ENCODE peak calls at places on chromosomes 6 and 20, in five cellular contexts. L, H, W, Y and I are unnamed samples. For H3K36me3, the result is how much of the 10 kb centered on the place peaks cover.

GRCh38 chr20:15902493-15902892 is 670.8 kb downstream of the KIF16B start:
- DNase-seq in Y (no peak), L (no peak), W (no peak), H (no peak), I (no peak)

GRCh38 chr20:10115021-10115420 is 80.2 kb downstream of the ANKEF1 start:
- DNase-seq in H (no peak), W (no peak), Y (no peak), L (no peak), I (no peak)

GRCh38 chr20:21180248-21180647 is 54.4 kb downstream of the KIZ start:
- DNase-seq in L (no peak), W (no peak), Y (no peak), H (no peak), I (no peak)

GRCh38 chr6:40417031-40417430 is 170.1 kb downstream of the LRFN2 start:
- DNase-seq in W (no peak), H (no peak), L (no peak), Y (no peak), I (no peak)

GRCh38 chr6:125945378-125946141 is 11.0 kb upstream of the HINT3 start:
- DNase-seq in Y (peak), L (no peak), W (no peak), H (no peak), I (no peak)

GRCh38 chr6:108633436-108633835 is 72.7 kb downstream of the FOXO3 start:
- DNase-seq in L (no peak), H (no peak), Y (no peak), W (no peak), I (no peak)

GRCh38 chr20:36833275-36834020 is 42.5 kb upstream of the TLDC2 start:
- DNase-seq in L (no peak), Y (no peak), H (no peak), W (no peak), I (no peak)

GRCh38 chr6:69974193-69974592 is 107.8 kb downstream of the COL19A1 start:
- DNase-seq in L (no peak), H (no peak), W (no peak), Y (no peak), I (no peak)

GRCh38 chr20:4041748-4042411 is 26.5 kb upstream of the RNF24 start:
- DNase-seq in W (peak), Y (no peak), H (no peak), L (peak), I (no peak)

GRCh38 chr6:15473741-15474161 is 189.1 kb downstream of the DTNBP1 start:
- DNase-seq in Y (no peak), L (no peak), W (no peak), H (no peak), I (no peak)

GRCh38 chr6:119966484-119966883 is 616.9 kb upstream of the MAN1A1 start:
- DNase-seq in L (no peak), H (no peak), Y (peak), W (no peak), I (no peak)

GRCh38 chr6:169312658-169313346 is 59.2 kb upstream of the THBS2 start:
- DNase-seq in W (no peak), H (no peak), Y (peak), L (no peak), I (no peak)

GRCh38 chr6:2935566-2936291 is 32.6 kb upstream of the SERPINB9 start:
- DNase-seq in L (no peak), W (no peak), Y (no peak), H (no peak), I (no peak)

GRCh38 chr6:20377623-20378265 is 23.9 kb upstream of the E2F3 start:
- DNase-seq in H (no peak), Y (no peak), W (no peak), L (no peak), I (no peak)

GRCh38 chr20:5797843-5798462 is 47.8 kb downstream of the SHLD1 start:
- DNase-seq in L (peak), W (no peak), H (no peak), Y (no peak), I (no peak)

GRCh38 chr6:36268478-36269248 is 1.2 kb upstream of the PNPLA1 start:
- DNase-seq in Y (no peak), H (no peak), W (no peak), L (no peak), I (no peak)

GRCh38 chr6:18241208-18241836 is 23.0 kb downstream of the DEK start:
- DNase-seq in W (no peak), Y (peak), H (no peak), L (no peak), I (no peak)

GRCh38 chr6:80642452-80642851 is 536.0 kb downstream of the BCKDHB start:
- DNase-seq in H (no peak), L (no peak), Y (no peak), W (no peak), I (no peak)

GRCh38 chr6:161586866-161587265 is 313.0 kb upstream of the AGPAT4 start:
- DNase-seq in Y (no peak), H (no peak), L (no peak), W (no peak), I (no peak)

GRCh38 chr20:4897600-4897999 is 103.7 kb downstream of the SLC23A2 start:
- DNase-seq in Y (no peak), W (no peak), H (no peak), L (no peak), I (no peak)

GRCh38 chr20:45997187-45997586 is 11.5 kb upstream of the MMP9 start:
- DNase-seq in Y (no peak), W (no peak), H (no peak), L (no peak), I (no peak)

GRCh38 chr6:14095444-14095843 is 22.1 kb upstream of the CD83 start:
- DNase-seq in L (no peak), W (no peak), H (no peak), Y (no peak), I (no peak)

GRCh38 chr6:159761135-159761872 is 541 bp upstream of the ACAT2 start:
- DNase-seq in Y (peak), H (no peak), W (peak), L (peak), I (no peak)

GRCh38 chr20:11403711-11404110 is 514.0 kb upstream of the BTBD3 start:
- DNase-seq in Y (no peak), L (no peak), W (no peak), H (no peak), I (no peak)

GRCh38 chr6:152096863-152097496 is 289.5 kb downstream of the ESR1 start:
- DNase-seq in H (no peak), L (no peak), Y (no peak), W (no peak), I (no peak)

GRCh38 chr6:56927538-56928453 is 27.1 kb upstream of the BEND6 start:
- DNase-seq in Y (no peak), W (no peak), L (no peak), H (no peak), I (no peak)

GRCh38 chr6:56932891-56933473 is 21.9 kb upstream of the BEND6 start:
- DNase-seq in L (no peak), Y (no peak), H (no peak), W (no peak), I (no peak)

GRCh38 chr6:56930846-56931245 is 24.1 kb upstream of the BEND6 start:
- DNase-seq in L (no peak), Y (no peak), H (no peak), W (no peak), I (no peak)

GRCh38 chr6:56938634-56939294 is 16.1 kb upstream of the BEND6 start:
- DNase-seq in H (no peak), L (no peak), Y (peak), W (no peak), I (peak)

DNA sequence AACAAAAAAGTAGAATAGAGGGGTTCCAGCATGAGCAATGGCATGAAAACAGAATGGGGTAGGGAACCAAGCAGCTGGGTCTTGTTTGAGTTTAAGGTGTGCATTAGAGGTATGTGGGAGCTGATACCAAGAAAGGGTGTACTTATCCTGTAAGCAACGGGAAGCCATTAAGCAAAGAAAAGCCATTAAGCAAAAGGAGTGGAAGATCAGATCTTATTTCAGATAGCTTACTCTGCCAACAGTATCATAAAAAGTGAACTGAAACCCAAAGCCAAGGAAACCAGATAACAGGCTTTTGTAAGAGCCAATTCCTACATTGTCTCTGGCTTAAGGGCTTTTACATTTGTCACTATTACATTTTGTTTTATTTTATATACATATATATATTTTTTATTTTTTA is 21.3 kb upstream of the BEND6 start:
- DNase-seq in H (no peak), L (no peak), W (no peak), Y (no peak), I (no peak)
- H3K36me3 ChIP-seq in H (under half), L (under half), W (under half), Y (under half), I (under half)

GRCh38 chr6:113181164-113181563 is 676.0 kb upstream of the MARCKS start:
- DNase-seq in H (no peak), W (no peak), L (no peak), Y (no peak), I (no peak)

GRCh38 chr6:113184736-113185135 is 672.4 kb upstream of the MARCKS start:
- DNase-seq in H (no peak), W (peak), Y (no peak), L (no peak), I (no peak)

GRCh38 chr6:113184291-113184690 is 672.9 kb upstream of the MARCKS start:
- DNase-seq in Y (no peak), L (no peak), H (no peak), W (no peak), I (no peak)

GRCh38 chr6:113185299-113185698 is 671.8 kb upstream of the MARCKS start:
- DNase-seq in W (peak), H (no peak), L (no peak), Y (no peak), I (no peak)

GRCh38 chr6:113182370-113183141 is 674.6 kb upstream of the MARCKS start:
- DNase-seq in H (no peak), W (no peak), L (no peak), Y (peak), I (no peak)
- TF ChIP-seq CTCF in H (no peak), W (no peak), L (no peak), Y (no peak), I (no peak)

GRCh38 chr6:31879901-31880300 is 1.1 kb upstream of the SLC44A4 start:
- DNase-seq in H (no peak), L (no peak), W (no peak), Y (no peak), I (no peak)

GRCh38 chr6:31878761-31879542 is at the start of gene SLC44A4:
- DNase-seq in W (no peak), L (no peak), Y (no peak), H (no peak), I (no peak)

GRCh38 chr6:31880616-31881015 is 1.8 kb upstream of the SLC44A4 start:
- DNase-seq in L (no peak), H (no peak), Y (no peak), W (no peak), I (no peak)

GRCh38 chr6:31882344-31882743 is 3.5 kb upstream of the SLC44A4 start:
- DNase-seq in Y (no peak), H (no peak), L (no peak), W (no peak), I (no peak)

DNA sequence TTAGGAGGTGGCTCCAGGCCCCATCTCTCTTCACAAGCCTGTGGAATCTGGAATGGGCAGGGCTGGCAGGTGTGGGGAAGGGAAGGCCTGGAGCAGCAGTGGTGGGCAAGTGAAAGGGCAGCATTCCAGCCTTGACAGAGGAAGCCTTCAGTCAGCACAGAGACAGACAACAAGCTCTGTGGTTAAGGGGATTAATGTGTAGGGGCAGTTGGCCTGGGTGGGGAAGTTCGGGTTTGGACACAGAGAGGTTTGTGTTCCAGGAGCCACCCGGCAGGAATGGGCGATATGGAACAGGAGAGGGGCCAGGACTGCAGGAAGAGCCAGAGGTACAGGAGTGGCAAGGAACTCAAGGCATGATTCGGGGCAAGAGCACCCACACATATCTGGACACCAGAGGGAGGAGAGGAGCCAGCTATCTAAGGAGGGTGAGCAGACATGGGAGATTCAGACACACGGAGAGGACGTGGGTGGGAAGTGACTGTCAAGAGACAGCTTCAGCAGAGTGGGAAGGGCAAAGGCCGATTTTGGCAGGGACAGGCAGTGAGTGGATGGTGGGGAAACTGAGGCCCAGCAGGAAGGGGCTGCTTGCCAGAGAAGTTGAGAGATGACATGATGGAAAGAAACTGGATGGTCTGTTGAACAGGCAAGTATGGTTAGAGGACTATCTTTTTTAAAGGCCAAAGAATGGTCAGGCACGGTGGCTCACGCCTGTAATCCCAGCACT is 2.5 kb upstream of the SLC44A4 start:
- DNase-seq in W (no peak), H (no peak), L (no peak), Y (no peak), I (no peak)
- H3K36me3 ChIP-seq in W (under half), H (half or more), L (half or more), Y (half or more), I (under half)

DNA sequence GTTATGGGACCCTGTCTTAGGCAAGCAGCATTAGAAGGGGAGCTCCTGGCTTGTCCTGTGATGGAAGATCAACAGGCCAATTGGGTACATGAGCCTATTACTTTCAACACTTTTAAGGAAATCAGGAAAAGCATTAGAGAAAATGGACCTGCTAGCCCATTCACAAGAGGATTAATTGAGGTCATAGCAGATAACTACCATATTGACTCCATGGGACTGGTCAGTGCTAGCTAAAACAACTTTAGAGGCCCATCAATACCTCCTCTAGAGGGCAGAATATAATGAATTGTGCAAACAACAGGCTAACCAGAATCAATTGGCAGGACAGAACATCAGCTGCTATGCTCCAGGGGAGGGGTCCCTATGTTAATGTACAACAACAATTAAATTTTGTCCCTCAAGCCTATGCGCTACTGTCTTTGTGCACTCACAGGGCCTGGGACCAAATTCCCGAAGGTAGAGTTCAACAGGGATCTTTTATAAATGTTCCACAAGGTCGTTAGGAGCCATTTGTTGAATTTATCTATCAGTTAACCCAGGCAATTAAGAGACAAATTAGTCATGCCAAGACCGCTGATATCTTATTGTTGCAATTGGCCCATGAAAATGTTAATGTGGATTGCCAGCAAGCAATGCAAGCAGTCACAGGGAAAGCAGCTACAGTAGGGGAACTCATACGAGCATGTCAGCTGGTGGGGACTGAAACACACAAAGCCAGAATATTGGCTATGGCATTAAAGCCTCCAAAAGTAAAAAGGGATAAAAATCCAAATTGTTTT is 106.6 kb upstream of the BTN3A2 start:
- DNase-seq in W (no peak), H (no peak), L (no peak), Y (peak), I (no peak)
- TF ChIP-seq CTCF in W (no peak), H (no peak), L (no peak), Y (peak), I (no peak)

DNA sequence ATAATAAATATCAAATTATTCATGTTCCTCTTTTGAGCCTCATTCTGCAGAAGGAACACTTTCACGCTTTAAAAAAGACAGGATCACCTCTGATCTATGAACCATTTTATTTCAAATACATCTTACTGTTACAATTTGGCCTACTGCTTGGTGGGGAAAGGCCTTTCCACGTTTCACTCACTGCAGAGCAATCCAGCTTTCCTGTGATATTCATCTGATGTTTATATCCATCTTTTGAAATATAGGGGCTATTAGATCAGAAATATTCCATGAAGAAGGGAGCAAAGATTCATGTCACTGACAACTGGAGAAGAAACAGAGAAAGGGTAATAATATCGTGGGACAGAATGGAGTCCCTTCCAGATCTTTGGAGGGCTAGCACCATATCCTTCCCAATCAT is 262.9 kb downstream of the ADGB start:
- DNase-seq in L (no peak), W (no peak), Y (no peak), H (no peak), I (no peak)
- H3K36me3 ChIP-seq in L (under half), W (under half), Y (under half), H (under half), I (under half)

DNA sequence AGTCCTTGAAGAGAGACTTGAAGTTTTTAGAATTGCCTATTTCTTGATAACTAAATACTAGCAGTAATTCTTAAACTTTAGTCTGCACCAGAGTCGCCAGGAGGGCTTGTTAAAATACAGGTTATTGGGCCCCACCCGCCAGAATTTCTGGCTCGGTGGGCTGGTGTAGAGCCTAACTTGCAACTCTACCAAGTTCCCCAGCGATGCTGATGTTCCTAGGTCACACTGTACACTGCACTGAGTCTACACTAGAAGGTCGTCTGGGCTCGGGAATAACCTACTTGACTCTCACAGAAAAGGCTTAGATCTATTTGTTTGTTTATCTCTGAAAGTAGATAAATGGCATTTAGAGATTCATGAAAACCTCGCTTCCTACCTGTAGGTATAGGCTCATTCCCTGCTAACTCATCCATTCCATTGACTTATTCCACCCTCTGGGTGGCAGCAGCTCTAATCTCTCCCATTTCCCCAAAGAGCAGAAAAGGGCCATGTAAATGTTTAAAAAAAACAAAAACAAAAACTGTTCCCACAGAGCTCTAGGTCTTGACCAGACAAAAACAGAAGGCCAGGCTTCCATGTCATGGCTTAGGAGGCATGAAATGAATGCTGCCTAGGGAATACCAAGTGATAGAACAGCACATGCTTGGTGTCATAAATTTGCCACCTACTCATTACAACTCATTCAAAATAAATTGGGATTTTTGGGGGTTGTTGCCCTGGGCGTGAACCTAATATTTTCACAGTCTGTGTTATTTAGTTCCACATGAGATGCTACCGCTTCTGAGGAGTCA is 292.1 kb downstream of the ADGB start:
- DNase-seq in W (no peak), Y (no peak), H (no peak), L (no peak), I (no peak)
- TF ChIP-seq CTCF in W (no peak), Y (no peak), H (no peak), L (no peak), I (no peak)